ENCODE peak calls at places on chromosomes 5 and 9, in nine cellular contexts. One of them, this sample, is unnamed.

GRCh38 chr5:168877132-168877895 is 298.1 kb upstream of the PANK3 start:
- DNase-seq in psoas muscle: no peak
- DNase-seq in lower lobe of right lung: no peak
- DNase-seq in cardiac muscle cell: no peak
- DNase-seq in fibroblast of lung: no peak
- DNase-seq in heart left ventricle: no peak
- DNase-seq in ascending aorta: no peak
- DNase-seq in fibroblast of villous mesenchyme: no peak
- DNase-seq in Peyer's patch: no peak
- DNase-seq in this sample: no peak

GRCh38 chr9:123861086-123861707 is 68.7 kb downstream of the DENND1A start:
- DNase-seq in fibroblast of lung: no peak
- DNase-seq in ascending aorta: no peak
- DNase-seq in psoas muscle: no peak
- DNase-seq in lower lobe of right lung: no peak
- DNase-seq in heart left ventricle: no peak
- DNase-seq in fibroblast of villous mesenchyme: no peak
- DNase-seq in Peyer's patch: no peak
- DNase-seq in cardiac muscle cell: peak; percentile 6
- DNase-seq in this sample: no peak

GRCh38 chr9:124562328-124562727 is 55.1 kb upstream of the NR5A1 start:
- DNase-seq in ascending aorta: no peak
- DNase-seq in cardiac muscle cell: no peak
- DNase-seq in fibroblast of villous mesenchyme: no peak
- DNase-seq in psoas muscle: no peak
- DNase-seq in fibroblast of lung: no peak
- DNase-seq in Peyer's patch: no peak
- DNase-seq in lower lobe of right lung: peak; percentile 48
- DNase-seq in heart left ventricle: peak; percentile 43
- DNase-seq in this sample: no peak

GRCh38 chr9:122642226-122642625 is 15.2 kb downstream of the OR1B1 start:
- DNase-seq in ascending aorta: no peak
- DNase-seq in fibroblast of villous mesenchyme: no peak
- DNase-seq in cardiac muscle cell: no peak
- DNase-seq in lower lobe of right lung: no peak
- DNase-seq in heart left ventricle: no peak
- DNase-seq in fibroblast of lung: peak; percentile 0
- DNase-seq in psoas muscle: no peak
- DNase-seq in Peyer's patch: no peak
- DNase-seq in this sample: no peak

GRCh38 chr5:17910318-17910717 is 276.1 kb downstream of the TAF11L14 start:
- DNase-seq in cardiac muscle cell: no peak
- DNase-seq in lower lobe of right lung: no peak
- DNase-seq in heart left ventricle: no peak
- DNase-seq in ascending aorta: no peak
- DNase-seq in fibroblast of lung: peak; percentile 8
- DNase-seq in fibroblast of villous mesenchyme: peak; percentile 10
- DNase-seq in Peyer's patch: no peak
- DNase-seq in psoas muscle: no peak
- DNase-seq in this sample: no peak

GRCh38 chr5:171703116-171703515 is 82.5 kb upstream of the SMIM23 start:
- DNase-seq in fibroblast of villous mesenchyme: no peak
- DNase-seq in cardiac muscle cell: no peak
- DNase-seq in Peyer's patch: no peak
- DNase-seq in fibroblast of lung: no peak
- DNase-seq in ascending aorta: no peak
- DNase-seq in psoas muscle: no peak
- DNase-seq in heart left ventricle: peak; percentile 5
- DNase-seq in lower lobe of right lung: no peak
- DNase-seq in this sample: no peak

GRCh38 chr9:4793412-4794005 is 765 bp downstream of the RCL1 start:
- DNase-seq in psoas muscle: no peak
- DNase-seq in heart left ventricle: no peak
- DNase-seq in fibroblast of lung: no peak
- DNase-seq in cardiac muscle cell: no peak
- DNase-seq in Peyer's patch: no peak
- DNase-seq in fibroblast of villous mesenchyme: peak; percentile 62
- DNase-seq in lower lobe of right lung: no peak
- DNase-seq in ascending aorta: no peak
- DNase-seq in this sample: no peak

GRCh38 chr5:137310051-137310730 is 188.9 kb downstream of the SPOCK1 start:
- DNase-seq in lower lobe of right lung: no peak
- DNase-seq in ascending aorta: no peak
- DNase-seq in Peyer's patch: no peak
- DNase-seq in fibroblast of lung: peak; percentile 95
- DNase-seq in cardiac muscle cell: peak; percentile 91
- DNase-seq in heart left ventricle: no peak
- DNase-seq in psoas muscle: no peak
- DNase-seq in fibroblast of villous mesenchyme: peak; percentile 84
- DNase-seq in this sample: peak; percentile 72

GRCh38 chr9:101711330-101711941 is 27.0 kb downstream of the GRIN3A start:
- DNase-seq in heart left ventricle: no peak
- DNase-seq in lower lobe of right lung: no peak
- DNase-seq in Peyer's patch: no peak
- DNase-seq in psoas muscle: no peak
- DNase-seq in cardiac muscle cell: no peak
- DNase-seq in fibroblast of lung: no peak
- DNase-seq in fibroblast of villous mesenchyme: peak; percentile 3
- DNase-seq in ascending aorta: no peak
- DNase-seq in this sample: no peak

GRCh38 chr9:3054017-3054586 is 210.2 kb upstream of the PUM3 start:
- DNase-seq in heart left ventricle: no peak
- DNase-seq in lower lobe of right lung: no peak
- DNase-seq in Peyer's patch: no peak
- DNase-seq in psoas muscle: no peak
- DNase-seq in ascending aorta: no peak
- DNase-seq in cardiac muscle cell: no peak
- DNase-seq in fibroblast of villous mesenchyme: no peak
- DNase-seq in fibroblast of lung: no peak
- DNase-seq in this sample: no peak

GRCh38 chr9:3058409-3058808 is 214.5 kb upstream of the PUM3 start:
- DNase-seq in ascending aorta: no peak
- DNase-seq in cardiac muscle cell: no peak
- DNase-seq in psoas muscle: no peak
- DNase-seq in fibroblast of lung: no peak
- DNase-seq in Peyer's patch: no peak
- DNase-seq in heart left ventricle: no peak
- DNase-seq in lower lobe of right lung: no peak
- DNase-seq in fibroblast of villous mesenchyme: peak; percentile 1
- DNase-seq in this sample: no peak

DNA sequence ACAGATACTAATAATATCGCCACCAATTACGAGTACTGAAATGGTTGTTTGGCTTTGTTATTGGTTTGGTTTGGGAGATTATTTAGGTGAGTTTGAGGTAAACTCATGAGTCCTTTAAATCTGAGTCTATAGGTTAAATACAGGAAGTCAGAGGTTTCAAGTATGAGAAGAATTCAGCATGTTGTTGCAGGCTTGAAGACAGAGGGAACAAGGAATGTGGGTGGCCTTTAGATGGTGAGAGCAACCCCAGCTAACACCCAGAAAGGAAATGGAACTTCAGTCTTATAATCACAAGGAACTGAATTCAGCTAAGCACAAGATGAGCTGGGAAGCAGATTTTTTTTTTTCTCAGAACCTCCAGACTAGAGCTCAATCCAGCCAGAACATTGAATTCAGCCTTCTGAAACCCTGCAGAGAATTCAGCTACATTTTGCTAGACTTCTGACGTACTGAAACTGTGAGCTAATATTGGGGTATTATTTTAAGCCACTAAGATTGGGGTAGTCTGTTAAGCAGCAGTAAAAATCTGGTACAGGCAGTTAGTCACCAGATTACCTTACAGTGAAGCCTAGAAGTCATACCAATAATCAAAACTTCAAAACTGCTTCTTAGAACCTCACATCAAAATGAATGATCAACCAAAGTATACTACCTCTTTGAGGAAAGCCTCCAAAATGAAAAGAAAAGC is 216.0 kb upstream of the PUM3 start:
- DNase-seq in fibroblast of villous mesenchyme: no peak
- DNase-seq in lower lobe of right lung: no peak
- DNase-seq in fibroblast of lung: no peak
- DNase-seq in ascending aorta: no peak
- DNase-seq in cardiac muscle cell: no peak
- DNase-seq in heart left ventricle: no peak
- DNase-seq in Peyer's patch: no peak
- DNase-seq in psoas muscle: no peak
- DNase-seq in this sample: no peak
- H3K4me3 ChIP-seq in fibroblast of villous mesenchyme: no peak overlapping the region
- H3K4me3 ChIP-seq in lower lobe of right lung: no peak overlapping the region
- H3K4me3 ChIP-seq in fibroblast of lung: no peak overlapping the region
- H3K4me3 ChIP-seq in ascending aorta: no peak overlapping the region
- H3K4me3 ChIP-seq in cardiac muscle cell: no peak overlapping the region
- H3K4me3 ChIP-seq in heart left ventricle: no peak overlapping the region
- H3K4me3 ChIP-seq in Peyer's patch: no peak overlapping the region
- H3K4me3 ChIP-seq in psoas muscle: no peak overlapping the region
- H3K4me3 ChIP-seq in this sample: no peak overlapping the region

DNA sequence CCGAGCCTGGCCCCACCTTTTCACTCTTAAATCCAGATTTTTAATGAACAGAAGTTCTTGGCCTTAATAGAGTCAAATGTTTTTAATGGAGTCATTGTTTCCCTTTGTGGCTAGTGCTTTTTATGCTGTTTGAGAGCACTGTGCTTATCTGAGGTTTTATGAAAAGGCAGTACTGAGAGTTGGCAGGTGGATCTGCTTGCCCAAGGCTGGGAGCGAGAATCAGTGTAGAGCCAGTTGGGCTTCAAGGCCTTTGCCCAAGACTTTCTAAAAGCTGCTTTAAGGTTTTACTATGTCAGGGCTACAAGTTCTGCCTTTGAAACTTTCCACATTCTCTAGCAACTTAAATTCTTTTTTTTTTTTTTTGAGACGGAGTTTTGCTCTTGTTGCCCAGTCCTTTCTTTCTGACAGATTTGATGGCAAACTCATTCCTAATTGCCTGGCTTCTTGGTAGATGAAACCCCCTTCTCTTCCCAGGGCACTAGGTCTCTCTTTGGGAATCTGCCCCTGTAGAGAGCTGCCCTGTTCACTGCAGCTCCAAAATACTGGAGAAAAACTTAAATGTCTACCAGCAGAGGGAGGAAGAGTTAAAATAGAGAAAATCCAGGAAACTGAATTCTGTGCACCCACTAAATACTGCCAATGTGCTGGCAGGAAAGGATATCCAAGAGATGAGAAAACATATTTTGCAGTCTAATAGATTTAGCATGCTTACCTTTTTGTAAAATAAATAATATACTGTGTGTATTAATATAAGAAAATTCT is 36.9 kb upstream of the CDK20 start:
- DNase-seq in lower lobe of right lung: no peak
- DNase-seq in fibroblast of lung: peak; percentile 16
- DNase-seq in heart left ventricle: no peak
- DNase-seq in cardiac muscle cell: peak; percentile 44
- DNase-seq in Peyer's patch: no peak
- DNase-seq in fibroblast of villous mesenchyme: peak; percentile 23
- DNase-seq in psoas muscle: no peak
- DNase-seq in ascending aorta: no peak
- DNase-seq in this sample: no peak
- TF ChIP-seq CTCF in lower lobe of right lung: no peak
- TF ChIP-seq CTCF in fibroblast of lung: peak; percentile 21
- TF ChIP-seq CTCF in heart left ventricle: no peak
- TF ChIP-seq CTCF in cardiac muscle cell: peak; percentile 48
- TF ChIP-seq CTCF in Peyer's patch: no peak
- TF ChIP-seq CTCF in fibroblast of villous mesenchyme: peak; percentile 50
- TF ChIP-seq CTCF in psoas muscle: no peak
- TF ChIP-seq CTCF in ascending aorta: peak; percentile 11
- TF ChIP-seq CTCF in this sample: peak; percentile 45

GRCh38 chr9:134737842-134738580 is 96.4 kb downstream of the COL5A1 start:
- DNase-seq in ascending aorta: no peak
- DNase-seq in fibroblast of lung: no peak
- DNase-seq in heart left ventricle: no peak
- DNase-seq in psoas muscle: no peak
- DNase-seq in Peyer's patch: no peak
- DNase-seq in fibroblast of villous mesenchyme: no peak
- DNase-seq in lower lobe of right lung: no peak
- DNase-seq in cardiac muscle cell: no peak
- DNase-seq in this sample: no peak
- H3K4me3 ChIP-seq in ascending aorta: no peak overlapping the region
- H3K4me3 ChIP-seq in fibroblast of lung: no peak overlapping the region
- H3K4me3 ChIP-seq in heart left ventricle: no peak overlapping the region
- H3K4me3 ChIP-seq in psoas muscle: no peak overlapping the region
- H3K4me3 ChIP-seq in Peyer's patch: no peak overlapping the region
- H3K4me3 ChIP-seq in fibroblast of villous mesenchyme: no peak overlapping the region
- H3K4me3 ChIP-seq in lower lobe of right lung: no peak overlapping the region
- H3K4me3 ChIP-seq in cardiac muscle cell: no peak overlapping the region
- H3K4me3 ChIP-seq in this sample: no peak overlapping the region

GRCh38 chr5:9313751-9314150 is 232.1 kb downstream of the SEMA5A start:
- DNase-seq in psoas muscle: no peak
- DNase-seq in fibroblast of lung: no peak
- DNase-seq in ascending aorta: no peak
- DNase-seq in heart left ventricle: no peak
- DNase-seq in cardiac muscle cell: no peak
- DNase-seq in Peyer's patch: no peak
- DNase-seq in lower lobe of right lung: no peak
- DNase-seq in fibroblast of villous mesenchyme: no peak
- DNase-seq in this sample: no peak
- TF ChIP-seq CTCF in psoas muscle: no peak
- TF ChIP-seq CTCF in fibroblast of lung: no peak
- TF ChIP-seq CTCF in ascending aorta: no peak
- TF ChIP-seq CTCF in heart left ventricle: no peak
- TF ChIP-seq CTCF in cardiac muscle cell: no peak
- TF ChIP-seq CTCF in Peyer's patch: no peak
- TF ChIP-seq CTCF in lower lobe of right lung: no peak
- TF ChIP-seq CTCF in fibroblast of villous mesenchyme: no peak
- TF ChIP-seq CTCF in this sample: no peak

GRCh38 chr9:72952914-72953313 is at the start of gene ALDH1A1:
- DNase-seq in cardiac muscle cell: no peak
- DNase-seq in fibroblast of lung: no peak
- DNase-seq in fibroblast of villous mesenchyme: peak; percentile 42
- DNase-seq in psoas muscle: no peak
- DNase-seq in Peyer's patch: peak; percentile 63
- DNase-seq in ascending aorta: no peak
- DNase-seq in lower lobe of right lung: no peak
- DNase-seq in heart left ventricle: no peak
- DNase-seq in this sample: no peak
- H3K4me3 ChIP-seq in cardiac muscle cell: no peak within 1 kb of the TSS
- H3K4me3 ChIP-seq in fibroblast of lung: peak within 1 kb of the TSS; percentile 12
- H3K4me3 ChIP-seq in fibroblast of villous mesenchyme: peak within 1 kb of the TSS; percentile 53
- H3K4me3 ChIP-seq in psoas muscle: peak within 1 kb of the TSS; percentile 55
- H3K4me3 ChIP-seq in Peyer's patch: peak within 1 kb of the TSS; percentile 52
- H3K4me3 ChIP-seq in ascending aorta: peak within 1 kb of the TSS; percentile 51
- H3K4me3 ChIP-seq in lower lobe of right lung: peak within 1 kb of the TSS; percentile 45
- H3K4me3 ChIP-seq in heart left ventricle: peak within 1 kb of the TSS; percentile 62
- H3K4me3 ChIP-seq in this sample: no peak within 1 kb of the TSS